ENCODE peak calls at places on chromosomes 12 and 14, in nine cellular contexts. O is tibial nerve; P is CD4-positive, CD25-positive, alpha-beta regulatory T cell; J is Peyer's patch; S is lower lobe of right lung; E is SK-N-SH; V is SK-N-MC; M is pancreas; F is neuronal stem cell. Y is an unnamed sample.

GRCh38 chr12:18966927-18967326 is 162.6 kb upstream of the PLEKHA5 start:
- DNase-seq in O (no peak), P (no peak), J (no peak), S (no peak), E (no peak), V (no peak), M (no peak), F (no peak), Y (no peak)

GRCh38 chr14:104676130-104676693 is 13.2 kb upstream of the INF2 start:
- DNase-seq in O (no peak), P (no peak), J (peak), S (no peak), E (no peak), V (no peak), M (peak), F (no peak), Y (no peak)

GRCh38 chr12:3928538-3929220 is 55.5 kb upstream of the PARP11 start:
- DNase-seq in O (no peak), P (no peak), J (no peak), S (no peak), E (no peak), V (no peak), M (no peak), F (no peak), Y (no peak)

GRCh38 chr12:129531004-129531403 is 372.8 kb downstream of the TMEM132D start:
- DNase-seq in O (no peak), P (no peak), J (peak), S (no peak), E (no peak), V (no peak), M (no peak), F (no peak), Y (no peak)

GRCh38 chr14:62126885-62127478 is 364.8 kb downstream of the SNAPC1 start:
- DNase-seq in O (no peak), P (peak), J (no peak), S (no peak), E (peak), V (peak), M (no peak), F (peak), Y (no peak)

GRCh38 chr14:73741876-73742519 is 27.8 kb upstream of the PNMA1 start:
- DNase-seq in O (no peak), P (no peak), J (peak), S (no peak), E (peak), V (no peak), M (no peak), F (no peak), Y (peak)

GRCh38 chr14:89242871-89243270 is 174.2 kb downstream of the FOXN3 start:
- DNase-seq in O (no peak), P (no peak), J (no peak), S (no peak), E (no peak), V (peak), M (no peak), F (no peak), Y (no peak)

GRCh38 chr12:96195845-96196451 is 1.8 kb downstream of the ELK3 start:
- DNase-seq in O (no peak), P (peak), J (no peak), S (no peak), E (peak), V (no peak), M (no peak), F (no peak), Y (peak)

GRCh38 chr14:106318700-106319099 is 792.3 kb downstream of the TMEM121 start:
- DNase-seq in O (no peak), P (peak), J (no peak), S (no peak), E (peak), V (no peak), M (no peak), F (no peak), Y (peak)

GRCh38 chr12:24280085-24280842 is 330.8 kb upstream of the SOX5 start:
- DNase-seq in O (no peak), P (no peak), J (no peak), S (no peak), E (no peak), V (no peak), M (no peak), F (no peak), Y (no peak)

GRCh38 chr12:110073049-110073831 is 24.9 kb upstream of the C12orf76 start:
- DNase-seq in O (peak), P (peak), J (peak), S (peak), E (peak), V (no peak), M (peak), F (no peak), Y (peak)

GRCh38 chr14:61616524-61617185 is 78.7 kb upstream of the HIF1A start:
- DNase-seq in O (no peak), P (no peak), J (no peak), S (no peak), E (no peak), V (no peak), M (no peak), F (no peak), Y (no peak)

GRCh38 chr12:65232490-65233077 is 45.9 kb upstream of the MSRB3 start:
- DNase-seq in O (no peak), P (peak), J (no peak), S (no peak), E (peak), V (peak), M (no peak), F (no peak), Y (no peak)

GRCh38 chr12:118575730-118576129 is 199.4 kb downstream of the SUDS3 start:
- DNase-seq in O (no peak), P (no peak), J (no peak), S (no peak), E (no peak), V (no peak), M (no peak), F (no peak), Y (no peak)

GRCh38 chr14:103084021-103084919 is at the start of gene LBHD2:
- DNase-seq in O (no peak), P (no peak), J (peak), S (peak), E (peak), V (no peak), M (peak), F (no peak), Y (no peak)
- H3K27ac ChIP-seq in O (no peak), P (no peak), J (no peak), S (no peak), E (no peak), V (no peak), M (no peak), F (no peak), Y (no peak)

DNA sequence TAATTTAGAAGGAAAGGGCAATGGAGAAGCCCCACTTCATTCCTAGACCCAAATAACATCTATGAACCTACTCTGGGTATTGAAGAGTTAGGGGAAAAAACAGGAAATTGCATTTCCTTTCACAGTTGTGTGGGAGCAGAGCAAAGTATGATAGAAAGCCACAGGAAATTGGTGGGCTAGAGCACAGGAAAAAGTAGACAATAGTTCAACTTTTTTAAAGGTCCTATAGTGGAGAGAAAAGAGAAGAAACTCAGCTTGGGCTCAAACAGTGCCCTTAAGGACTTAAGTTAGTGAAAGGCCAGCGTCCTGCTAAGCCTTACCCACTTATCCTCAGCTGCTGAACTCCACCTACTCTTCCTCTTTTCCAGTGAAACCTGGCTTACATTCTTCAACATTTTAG is 258.1 kb downstream of the DPY19L2 start:
- DNase-seq in O (no peak), P (no peak), J (no peak), S (no peak), E (no peak), V (no peak), M (no peak), F (no peak), Y (no peak)
- H3K27ac ChIP-seq in O (no peak), P (no peak), J (no peak), S (no peak), E (no peak), V (no peak), M (no peak), F (no peak), Y (no peak)

GRCh38 chr14:75980856-75981255 is 939 bp downstream of the TGFB3 start:
- DNase-seq in O (no peak), P (no peak), J (no peak), S (no peak), E (peak), V (no peak), M (peak), F (no peak), Y (no peak)
- H3K27ac ChIP-seq in O (peak), P (no peak), J (peak), S (peak), E (no peak), V (no peak), M (no peak), F (no peak), Y (no peak)

GRCh38 chr12:475286-475685 is 15.5 kb downstream of the B4GALNT3 start:
- DNase-seq in O (no peak), P (no peak), J (no peak), S (no peak), E (no peak), V (no peak), M (no peak), F (no peak), Y (no peak)
- H3K27ac ChIP-seq in O (no peak), P (no peak), J (no peak), S (no peak), E (no peak), V (no peak), M (no peak), F (no peak), Y (no peak)

DNA sequence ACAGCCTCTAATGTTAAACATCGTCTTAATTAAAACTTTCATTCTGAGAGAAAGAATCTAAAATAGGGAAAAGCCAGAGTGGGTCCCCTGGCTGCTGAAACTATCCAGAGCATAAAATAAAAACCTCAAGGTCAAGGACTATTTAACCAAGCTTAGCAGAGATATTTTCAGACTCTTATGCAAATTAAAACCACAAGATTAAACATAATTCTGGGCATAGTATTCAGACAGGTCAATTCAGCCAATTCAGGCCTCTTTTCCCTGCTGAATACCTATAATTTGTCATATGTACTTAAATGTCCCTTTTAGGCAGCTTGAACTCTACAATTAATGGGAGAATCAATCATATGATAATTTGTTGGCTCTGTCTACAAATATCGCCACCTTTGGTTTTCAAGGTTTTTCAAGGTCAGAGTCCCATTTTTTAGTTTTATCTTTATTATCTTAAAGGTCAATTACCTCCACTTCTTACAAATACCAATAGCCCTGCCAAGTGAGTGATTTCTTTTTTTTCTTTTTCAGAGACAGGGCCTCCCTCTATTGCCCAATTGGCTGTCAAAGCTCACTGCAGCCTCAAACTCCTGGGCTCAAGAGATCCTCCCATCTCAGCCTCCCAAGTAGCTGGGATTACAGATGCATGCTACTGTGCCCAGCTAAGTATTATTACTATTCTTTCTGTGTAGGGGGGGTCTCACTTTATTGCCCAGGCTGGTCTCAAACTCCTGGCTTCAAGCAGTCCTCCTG is 257.1 kb downstream of the PHLDA1 start:
- DNase-seq in O (no peak), P (no peak), J (no peak), S (no peak), E (no peak), V (no peak), M (no peak), F (no peak), Y (no peak)
- H3K27ac ChIP-seq in O (no peak), P (no peak), J (no peak), S (no peak), E (no peak), V (no peak), M (no peak), F (no peak), Y (no peak)

DNA sequence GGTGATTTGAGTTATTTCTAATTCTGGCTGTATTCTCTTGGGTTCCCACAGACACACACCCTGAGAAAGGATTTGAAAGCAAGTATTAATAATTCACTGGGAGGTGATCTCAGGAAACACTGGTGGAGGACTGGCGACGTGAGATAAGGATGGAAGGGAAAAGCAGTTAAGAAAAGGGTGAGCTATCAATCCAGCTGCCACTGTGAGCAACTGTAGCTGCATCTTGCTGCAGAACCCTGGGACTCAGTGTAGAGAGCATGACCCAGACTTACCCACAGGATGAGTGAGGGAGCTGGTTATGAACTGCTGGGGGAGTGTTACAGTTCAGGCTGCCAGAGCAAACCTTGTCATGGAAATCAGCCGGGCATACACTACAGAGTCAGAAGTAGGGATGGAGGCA is 71.9 kb downstream of the RESF1 start:
- DNase-seq in O (no peak), P (no peak), J (no peak), S (no peak), E (no peak), V (no peak), M (no peak), F (no peak), Y (no peak)
- H3K27ac ChIP-seq in O (no peak), P (no peak), J (no peak), S (no peak), E (no peak), V (no peak), M (no peak), F (no peak), Y (no peak)

Y was measured in CD8-positive, alpha-beta memory T cell.